ENCODE peak calls at places on chromosome 21, in eight cellular contexts. One of them, this sample, is unnamed.
A peak's percentile ranks its signal among the peaks of the same experiment; 100 is the strongest.

GRCh38 chr21:16323586-16323985 is 593.8 kb downstream of the USP25 start:
- DNase-seq in transverse colon: no peak
- DNase-seq in sigmoid colon: no peak
- DNase-seq in SK-N-SH: no peak
- DNase-seq in esophagus muscularis mucosa: no peak
- DNase-seq in stomach: no peak
- DNase-seq in HepG2: no peak
- DNase-seq in suprapubic skin: no peak
- DNase-seq in this sample: no peak

GRCh38 chr21:28642891-28643290 is 349.8 kb downstream of the LTN1 start:
- DNase-seq in sigmoid colon: no peak
- DNase-seq in HepG2: no peak
- DNase-seq in suprapubic skin: no peak
- DNase-seq in esophagus muscularis mucosa: no peak
- DNase-seq in SK-N-SH: no peak
- DNase-seq in transverse colon: no peak
- DNase-seq in stomach: no peak
- DNase-seq in this sample: no peak

GRCh38 chr21:20443558-20444155 is 554.6 kb upstream of the NCAM2 start:
- DNase-seq in sigmoid colon: no peak
- DNase-seq in transverse colon: no peak
- DNase-seq in HepG2: no peak
- DNase-seq in SK-N-SH: peak; percentile 25
- DNase-seq in stomach: no peak
- DNase-seq in esophagus muscularis mucosa: no peak
- DNase-seq in suprapubic skin: no peak
- DNase-seq in this sample: no peak

GRCh38 chr21:37356710-37357109 is 9.9 kb upstream of the DYRK1A start:
- DNase-seq in SK-N-SH: no peak
- DNase-seq in suprapubic skin: no peak
- DNase-seq in esophagus muscularis mucosa: no peak
- DNase-seq in HepG2: no peak
- DNase-seq in transverse colon: no peak
- DNase-seq in stomach: no peak
- DNase-seq in sigmoid colon: no peak
- DNase-seq in this sample: no peak

GRCh38 chr21:43024737-43025136 is 50.4 kb downstream of the PKNOX1 start:
- DNase-seq in transverse colon: no peak
- DNase-seq in sigmoid colon: no peak
- DNase-seq in esophagus muscularis mucosa: no peak
- DNase-seq in HepG2: no peak
- DNase-seq in SK-N-SH: no peak
- DNase-seq in stomach: no peak
- DNase-seq in suprapubic skin: no peak
- DNase-seq in this sample: no peak

GRCh38 chr21:10430007-10430406 is 91.4 kb upstream of the TPTE start:
- DNase-seq in suprapubic skin: no peak
- DNase-seq in stomach: no peak
- DNase-seq in SK-N-SH: peak; percentile 4
- DNase-seq in esophagus muscularis mucosa: peak; percentile 93
- DNase-seq in transverse colon: no peak
- DNase-seq in sigmoid colon: no peak
- DNase-seq in HepG2: no peak
- DNase-seq in this sample: no peak

GRCh38 chr21:20943476-20944085 is 54.6 kb upstream of the NCAM2 start:
- DNase-seq in stomach: no peak
- DNase-seq in SK-N-SH: no peak
- DNase-seq in transverse colon: no peak
- DNase-seq in suprapubic skin: no peak
- DNase-seq in HepG2: no peak
- DNase-seq in sigmoid colon: no peak
- DNase-seq in esophagus muscularis mucosa: no peak
- DNase-seq in this sample: no peak

GRCh38 chr21:15562748-15563147 is 167.0 kb upstream of the USP25 start:
- DNase-seq in HepG2: no peak
- DNase-seq in suprapubic skin: no peak
- DNase-seq in sigmoid colon: no peak
- DNase-seq in stomach: no peak
- DNase-seq in SK-N-SH: no peak
- DNase-seq in esophagus muscularis mucosa: no peak
- DNase-seq in transverse colon: no peak
- DNase-seq in this sample: no peak

GRCh38 chr21:14773777-14774345 is 227.7 kb upstream of the SAMSN1 start:
- DNase-seq in HepG2: peak; percentile 30
- DNase-seq in transverse colon: peak; percentile 83
- DNase-seq in SK-N-SH: peak; percentile 1
- DNase-seq in esophagus muscularis mucosa: no peak
- DNase-seq in suprapubic skin: no peak
- DNase-seq in sigmoid colon: peak; percentile 65
- DNase-seq in stomach: peak; percentile 66
- DNase-seq in this sample: no peak

GRCh38 chr21:16084776-16085364 is 355.1 kb downstream of the USP25 start:
- DNase-seq in sigmoid colon: peak; percentile 79
- DNase-seq in suprapubic skin: peak; percentile 80
- DNase-seq in SK-N-SH: no peak
- DNase-seq in transverse colon: no peak
- DNase-seq in stomach: no peak
- DNase-seq in esophagus muscularis mucosa: no peak
- DNase-seq in HepG2: no peak
- DNase-seq in this sample: no peak

GRCh38 chr21:21101911-21102310 is 103.7 kb downstream of the NCAM2 start:
- DNase-seq in sigmoid colon: no peak
- DNase-seq in esophagus muscularis mucosa: no peak
- DNase-seq in suprapubic skin: no peak
- DNase-seq in transverse colon: no peak
- DNase-seq in SK-N-SH: peak; percentile 15
- DNase-seq in HepG2: peak; percentile 3
- DNase-seq in stomach: no peak
- DNase-seq in this sample: no peak

GRCh38 chr21:27269646-27270045 is 302.8 kb upstream of the ADAMTS5 start:
- DNase-seq in stomach: no peak
- DNase-seq in SK-N-SH: no peak
- DNase-seq in suprapubic skin: no peak
- DNase-seq in esophagus muscularis mucosa: no peak
- DNase-seq in HepG2: no peak
- DNase-seq in sigmoid colon: no peak
- DNase-seq in transverse colon: no peak
- DNase-seq in this sample: no peak

GRCh38 chr21:37348664-37349063 is 17.9 kb upstream of the DYRK1A start:
- DNase-seq in suprapubic skin: no peak
- DNase-seq in stomach: no peak
- DNase-seq in esophagus muscularis mucosa: no peak
- DNase-seq in sigmoid colon: no peak
- DNase-seq in transverse colon: no peak
- DNase-seq in HepG2: no peak
- DNase-seq in SK-N-SH: no peak
- DNase-seq in this sample: no peak

GRCh38 chr21:21714396-21714795 is 716.2 kb downstream of the NCAM2 start:
- DNase-seq in SK-N-SH: no peak
- DNase-seq in transverse colon: no peak
- DNase-seq in suprapubic skin: no peak
- DNase-seq in HepG2: no peak
- DNase-seq in esophagus muscularis mucosa: no peak
- DNase-seq in sigmoid colon: no peak
- DNase-seq in stomach: no peak
- DNase-seq in this sample: no peak

GRCh38 chr21:22355949-22356348 is 1357.7 kb downstream of the NCAM2 start:
- DNase-seq in stomach: no peak
- DNase-seq in esophagus muscularis mucosa: no peak
- DNase-seq in HepG2: no peak
- DNase-seq in sigmoid colon: no peak
- DNase-seq in SK-N-SH: no peak
- DNase-seq in transverse colon: no peak
- DNase-seq in suprapubic skin: no peak
- DNase-seq in this sample: no peak

GRCh38 chr21:36436829-36437744 is 42.8 kb downstream of the CLDN14 start:
- DNase-seq in transverse colon: no peak
- DNase-seq in stomach: no peak
- DNase-seq in SK-N-SH: no peak
- DNase-seq in suprapubic skin: no peak
- DNase-seq in sigmoid colon: no peak
- DNase-seq in HepG2: no peak
- DNase-seq in esophagus muscularis mucosa: no peak
- DNase-seq in this sample: no peak

GRCh38 chr21:24023402-24023801 is 1583.9 kb downstream of the MRPL39 start:
- DNase-seq in sigmoid colon: no peak
- DNase-seq in stomach: no peak
- DNase-seq in suprapubic skin: no peak
- DNase-seq in HepG2: no peak
- DNase-seq in transverse colon: no peak
- DNase-seq in esophagus muscularis mucosa: no peak
- DNase-seq in SK-N-SH: peak; percentile 19
- DNase-seq in this sample: no peak

GRCh38 chr21:27225142-27225541 is 258.3 kb upstream of the ADAMTS5 start:
- DNase-seq in esophagus muscularis mucosa: no peak
- DNase-seq in SK-N-SH: no peak
- DNase-seq in transverse colon: no peak
- DNase-seq in stomach: no peak
- DNase-seq in HepG2: no peak
- DNase-seq in sigmoid colon: no peak
- DNase-seq in suprapubic skin: no peak
- DNase-seq in this sample: no peak

GRCh38 chr21:29209696-29210095 is 79.3 kb downstream of the MAP3K7CL start:
- DNase-seq in SK-N-SH: no peak
- DNase-seq in suprapubic skin: no peak
- DNase-seq in transverse colon: no peak
- DNase-seq in sigmoid colon: no peak
- DNase-seq in stomach: no peak
- DNase-seq in HepG2: no peak
- DNase-seq in esophagus muscularis mucosa: no peak
- DNase-seq in this sample: no peak

GRCh38 chr21:28871388-28872015 is 121.2 kb downstream of the LTN1 start:
- DNase-seq in HepG2: no peak
- DNase-seq in stomach: no peak
- DNase-seq in esophagus muscularis mucosa: no peak
- DNase-seq in sigmoid colon: no peak
- DNase-seq in suprapubic skin: no peak
- DNase-seq in SK-N-SH: no peak
- DNase-seq in transverse colon: peak; percentile 18
- DNase-seq in this sample: no peak

GRCh38 chr21:39444406-39445145 is 1.0 kb downstream of the LCA5L start:
- DNase-seq in suprapubic skin: no peak
- DNase-seq in SK-N-SH: peak; percentile 59
- DNase-seq in esophagus muscularis mucosa: no peak
- DNase-seq in stomach: no peak
- DNase-seq in HepG2: no peak
- DNase-seq in transverse colon: no peak
- DNase-seq in sigmoid colon: no peak
- DNase-seq in this sample: no peak
- TF ChIP-seq EP300 in suprapubic skin: no peak
- TF ChIP-seq EP300 in SK-N-SH: no peak
- TF ChIP-seq EP300 in esophagus muscularis mucosa: no peak
- TF ChIP-seq EP300 in stomach: no peak
- TF ChIP-seq EP300 in HepG2: no peak
- TF ChIP-seq EP300 in transverse colon: no peak
- TF ChIP-seq EP300 in sigmoid colon: no peak
- TF ChIP-seq EP300 in this sample: no peak

DNA sequence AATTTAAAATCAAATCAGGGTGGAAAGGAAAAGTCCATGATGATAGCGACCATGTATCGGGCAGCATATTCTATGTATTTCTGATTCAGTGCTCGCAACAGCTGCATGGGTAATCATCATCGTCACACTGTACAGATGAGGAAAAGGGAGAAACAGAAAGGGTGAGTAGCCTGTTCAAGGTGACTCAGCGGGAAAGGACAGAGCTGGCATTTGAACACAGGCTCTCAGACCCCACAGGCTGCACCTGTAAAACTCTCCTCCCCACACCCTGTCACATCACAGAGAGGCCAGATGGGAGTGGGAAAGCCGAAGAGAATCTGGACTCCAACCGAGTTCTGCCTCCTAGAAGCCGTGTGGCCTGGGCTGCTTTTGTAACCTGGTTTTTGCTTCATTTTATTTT is 14.0 kb downstream of the RUNX1 start:
- DNase-seq in sigmoid colon: no peak
- DNase-seq in transverse colon: no peak
- DNase-seq in HepG2: no peak
- DNase-seq in SK-N-SH: no peak
- DNase-seq in suprapubic skin: no peak
- DNase-seq in stomach: no peak
- DNase-seq in esophagus muscularis mucosa: peak; percentile 37
- DNase-seq in this sample: no peak
- H3K36me3 ChIP-seq in sigmoid colon: no peaks in the 10 kb centered on the region
- H3K36me3 ChIP-seq in transverse colon: no peaks in the 10 kb centered on the region
- H3K36me3 ChIP-seq in HepG2: no peaks in the 10 kb centered on the region
- H3K36me3 ChIP-seq in SK-N-SH: no peaks in the 10 kb centered on the region
- H3K36me3 ChIP-seq in suprapubic skin: no peaks in the 10 kb centered on the region
- H3K36me3 ChIP-seq in stomach: no peaks in the 10 kb centered on the region
- H3K36me3 ChIP-seq in esophagus muscularis mucosa: no peaks in the 10 kb centered on the region
- H3K36me3 ChIP-seq in this sample: no peaks in the 10 kb centered on the region

DNA sequence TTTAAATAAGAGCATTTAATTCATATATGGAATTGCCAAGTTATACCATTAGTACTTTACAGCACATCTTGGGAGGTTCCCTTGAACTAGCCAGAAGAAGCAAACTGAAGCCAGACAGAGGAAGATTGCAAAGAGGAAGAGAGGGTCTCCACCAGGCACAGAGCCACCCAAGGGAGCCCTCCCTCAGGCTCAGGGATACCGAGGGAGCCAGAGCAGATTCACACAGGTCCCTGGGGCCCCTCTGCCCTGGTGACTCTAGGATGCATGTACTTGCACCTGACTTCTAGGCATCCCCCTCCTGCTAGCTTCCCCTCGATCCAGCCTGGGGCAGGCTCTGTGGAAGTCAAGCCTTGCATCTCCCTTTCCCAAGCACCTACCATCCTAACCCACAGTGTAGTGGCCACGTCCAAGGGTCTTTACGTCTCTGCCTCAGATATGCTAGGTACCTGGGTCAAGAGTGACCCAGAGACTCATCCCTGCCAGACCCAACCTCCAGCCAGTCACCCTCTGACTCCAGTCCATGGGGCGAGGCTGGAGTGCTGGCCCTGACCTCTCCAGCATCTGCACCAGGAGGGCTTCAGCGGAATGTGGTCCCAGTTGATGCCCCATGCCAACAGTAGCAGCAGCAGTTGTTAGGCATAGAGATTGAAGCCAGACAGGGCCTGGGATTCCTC is 6.4 kb downstream of the IFNAR2 start:
- DNase-seq in transverse colon: no peak
- DNase-seq in sigmoid colon: no peak
- DNase-seq in stomach: no peak
- DNase-seq in suprapubic skin: no peak
- DNase-seq in SK-N-SH: no peak
- DNase-seq in HepG2: no peak
- DNase-seq in esophagus muscularis mucosa: no peak
- DNase-seq in this sample: no peak
- TF ChIP-seq POLR2AphosphoS5 in transverse colon: no peak
- TF ChIP-seq POLR2AphosphoS5 in sigmoid colon: no peak
- TF ChIP-seq POLR2AphosphoS5 in stomach: no peak
- TF ChIP-seq POLR2AphosphoS5 in suprapubic skin: no peak
- TF ChIP-seq POLR2AphosphoS5 in SK-N-SH: no peak
- TF ChIP-seq POLR2AphosphoS5 in HepG2: no peak
- TF ChIP-seq POLR2AphosphoS5 in esophagus muscularis mucosa: no peak
- TF ChIP-seq POLR2AphosphoS5 in this sample: no peak

DNA sequence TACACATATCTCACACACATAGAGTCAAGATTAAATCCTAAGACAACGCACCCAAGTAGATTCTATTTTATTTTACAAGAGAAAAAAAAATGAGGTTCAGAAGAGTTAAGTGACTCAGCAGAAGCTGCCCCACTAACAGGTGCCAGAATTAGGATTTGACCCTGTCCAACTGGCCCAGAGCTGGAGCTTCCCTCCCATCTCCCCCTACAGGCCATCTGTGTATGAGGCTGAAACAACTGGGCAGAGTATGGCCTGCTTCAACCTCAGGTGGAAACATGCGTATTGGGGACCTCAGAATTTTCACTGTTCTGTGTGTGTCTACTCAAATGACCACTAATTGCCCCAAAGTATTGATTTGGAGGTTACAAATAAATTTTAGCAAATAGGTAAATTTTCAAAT is 29.9 kb downstream of the PSMG1 start:
- DNase-seq in suprapubic skin: no peak
- DNase-seq in transverse colon: no peak
- DNase-seq in sigmoid colon: no peak
- DNase-seq in stomach: no peak
- DNase-seq in esophagus muscularis mucosa: peak; percentile 90
- DNase-seq in SK-N-SH: peak; percentile 44
- DNase-seq in HepG2: no peak
- DNase-seq in this sample: no peak
- TF ChIP-seq EP300 in suprapubic skin: no peak
- TF ChIP-seq EP300 in transverse colon: no peak
- TF ChIP-seq EP300 in sigmoid colon: no peak
- TF ChIP-seq EP300 in stomach: no peak
- TF ChIP-seq EP300 in esophagus muscularis mucosa: no peak
- TF ChIP-seq EP300 in SK-N-SH: no peak
- TF ChIP-seq EP300 in HepG2: no peak
- TF ChIP-seq EP300 in this sample: no peak